ENCODE peak calls at places on chromosome 9, in six cellular contexts. H is endodermal cell, P is SJSA1, B is transverse colon, K is GM23248, O is tibial nerve. S is an unnamed sample. For H3K4me1, the result is how much of the 10 kb centered on the place peaks cover.

GRCh38 chr9:79708541-79708940 is 136.8 kb downstream of the TLE4 start:
- DNase-seq in H (no peak), P (no peak), B (no peak), K (no peak), O (no peak), S (no peak)

GRCh38 chr9:97109194-97109811 is 70.4 kb upstream of the CTSV start:
- DNase-seq in H (peak), P (no peak), B (peak), K (peak), O (peak), S (no peak)

GRCh38 chr9:30913331-30913730 is 1471.1 kb upstream of the ACO1 start:
- DNase-seq in H (peak), P (no peak), B (no peak), K (no peak), O (no peak), S (no peak)

GRCh38 chr9:94912700-94913249 is 186.3 kb downstream of the AOPEP start:
- DNase-seq in H (peak), P (peak), B (no peak), K (peak), O (no peak), S (no peak)

GRCh38 chr9:114008667-114009410 is 69.3 kb downstream of the AMBP start:
- DNase-seq in H (peak), P (no peak), B (no peak), K (no peak), O (peak), S (peak)

GRCh38 chr9:16277471-16277870 is 593.0 kb downstream of the BNC2 start:
- DNase-seq in H (peak), P (no peak), B (no peak), K (no peak), O (no peak), S (no peak)

GRCh38 chr9:2389404-2389803 is 232.2 kb upstream of the VLDLR start:
- DNase-seq in H (no peak), P (no peak), B (no peak), K (peak), O (no peak), S (no peak)

GRCh38 chr9:33453999-33454660 is 6.7 kb upstream of the AQP3 start:
- DNase-seq in H (no peak), P (no peak), B (peak), K (no peak), O (no peak), S (no peak)

GRCh38 chr9:115391166-115391825 is 273.3 kb upstream of the TNC start:
- DNase-seq in H (no peak), P (no peak), B (no peak), K (peak), O (no peak), S (no peak)

GRCh38 chr9:17229945-17230560 is 95.2 kb downstream of the CNTLN start:
- DNase-seq in H (no peak), P (no peak), B (no peak), K (no peak), O (no peak), S (no peak)

GRCh38 chr9:15187589-15187988 is 119.4 kb downstream of the TTC39B start:
- DNase-seq in H (no peak), P (no peak), B (no peak), K (no peak), O (no peak), S (no peak)

GRCh38 chr9:35548571-35548970 is 56.5 kb upstream of the TESK1 start:
- DNase-seq in H (no peak), P (no peak), B (no peak), K (peak), O (no peak), S (no peak)

GRCh38 chr9:35635730-35636129 is 15.0 kb downstream of the SIT1 start:
- DNase-seq in H (no peak), P (no peak), B (no peak), K (no peak), O (no peak), S (no peak)

GRCh38 chr9:22413884-22414283 is 32.7 kb upstream of the DMRTA1 start:
- DNase-seq in H (no peak), P (no peak), B (no peak), K (peak), O (no peak), S (no peak)

GRCh38 chr9:136787690-136788400 is 3.3 kb upstream of the TMEM141 start:
- DNase-seq in H (peak), P (peak), B (peak), K (peak), O (peak), S (no peak)

GRCh38 chr9:117368684-117369230 is 46.1 kb downstream of the ASTN2 start:
- DNase-seq in H (no peak), P (no peak), B (no peak), K (no peak), O (no peak), S (no peak)

GRCh38 chr9:97462159-97462558 is 39.3 kb upstream of the TMOD1 start:
- DNase-seq in H (no peak), P (no peak), B (no peak), K (no peak), O (no peak), S (no peak)

GRCh38 chr9:132754236-132754635 is 84.0 kb downstream of the GTF3C4 start:
- DNase-seq in H (peak), P (no peak), B (no peak), K (no peak), O (no peak), S (peak)

GRCh38 chr9:4985376-4986266 is 549 bp downstream of the JAK2 start:
- DNase-seq in H (peak), P (peak), B (peak), K (peak), O (peak), S (peak)

DNA sequence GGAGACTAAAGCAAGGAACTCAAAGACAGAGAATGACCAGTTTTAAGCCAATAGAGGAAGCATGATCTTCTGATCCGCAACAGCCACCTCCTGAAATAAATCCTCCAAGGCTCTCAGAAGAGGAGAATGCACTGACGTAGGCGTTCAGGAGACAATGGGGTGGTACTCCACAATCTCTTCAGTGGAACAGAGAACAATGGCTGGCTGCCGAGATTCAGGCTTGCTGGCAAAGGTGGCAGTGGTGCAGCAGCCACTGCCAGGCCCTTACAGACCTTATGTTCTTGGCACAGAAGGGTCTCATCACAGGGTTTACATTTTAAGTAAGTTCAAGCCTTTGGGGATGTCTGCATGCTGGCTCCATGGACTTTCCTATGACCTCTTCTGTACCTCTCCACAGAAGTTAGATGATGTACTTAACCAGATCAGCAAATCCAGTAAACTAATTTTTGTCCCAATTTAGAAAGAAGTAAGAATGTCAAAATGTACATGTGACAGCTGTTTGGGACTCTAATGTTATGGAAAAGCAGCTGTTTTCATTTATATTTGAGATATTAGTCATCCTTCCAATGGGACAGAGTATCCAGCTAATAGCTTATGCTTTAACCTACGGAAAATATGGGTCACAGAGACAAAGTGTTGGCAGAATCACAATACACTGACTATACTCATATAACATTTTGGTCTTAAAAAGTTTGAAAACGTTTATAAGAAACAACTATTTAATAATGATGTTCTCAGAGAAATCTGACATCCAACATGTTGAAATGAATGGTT is 181.0 kb downstream of the MAPKAP1 start:
- DNase-seq in H (peak), P (no peak), B (no peak), K (peak), O (no peak), S (no peak)
- H3K4me1 ChIP-seq in H (under half), P (under half), B (half or more), K (under half), O (under half), S (under half)

GRCh38 chr9:86975571-86975970 is 28.3 kb upstream of the GAS1 start:
- DNase-seq in H (no peak), P (no peak), B (no peak), K (peak), O (no peak), S (no peak)
- H3K4me1 ChIP-seq in H (under half), P (under half), B (under half), K (half or more), O (under half), S (under half)

GRCh38 chr9:87498046-87498815 is 564 bp downstream of the DAPK1 start:
- DNase-seq in H (peak), P (peak), B (peak), K (peak), O (no peak), S (peak)
- H3K4me1 ChIP-seq in H (under half), P (half or more), B (under half), K (under half), O (under half), S (under half)

GRCh38 chr9:89381308-89381609 is 63.0 kb downstream of the SECISBP2 start:
- DNase-seq in H (no peak), P (no peak), B (no peak), K (no peak), O (no peak), S (no peak)

GRCh38 chr9:89379031-89379430 is 60.7 kb downstream of the SECISBP2 start:
- DNase-seq in H (no peak), P (no peak), B (no peak), K (no peak), O (no peak), S (no peak)

GRCh38 chr9:89380437-89381307 is 62.4 kb downstream of the SECISBP2 start:
- DNase-seq in H (no peak), P (no peak), B (no peak), K (no peak), O (no peak), S (no peak)

GRCh38 chr9:89378541-89378940 is 60.2 kb downstream of the SECISBP2 start:
- DNase-seq in H (no peak), P (no peak), B (no peak), K (no peak), O (no peak), S (no peak)

GRCh38 chr9:89379508-89380115 is 61.3 kb downstream of the SECISBP2 start:
- DNase-seq in H (no peak), P (no peak), B (no peak), K (no peak), O (no peak), S (no peak)
- H3K4me1 ChIP-seq in H (under half), P (under half), B (under half), K (under half), O (under half), S (under half)

GRCh38 chr9:127788337-127789011 is 2.6 kb downstream of the CDK9 start:
- DNase-seq in H (no peak), P (no peak), B (no peak), K (no peak), O (no peak), S (no peak)

GRCh38 chr9:127789179-127789578 is 3.3 kb downstream of the CDK9 start:
- DNase-seq in H (no peak), P (no peak), B (no peak), K (no peak), O (no peak), S (no peak)

GRCh38 chr9:127792417-127793031 is 6.7 kb downstream of the CDK9 start:
- DNase-seq in H (no peak), P (no peak), B (no peak), K (no peak), O (no peak), S (no peak)

GRCh38 chr9:127791085-127791484 is 5.3 kb downstream of the CDK9 start:
- DNase-seq in H (no peak), P (no peak), B (no peak), K (no peak), O (no peak), S (no peak)

DNA sequence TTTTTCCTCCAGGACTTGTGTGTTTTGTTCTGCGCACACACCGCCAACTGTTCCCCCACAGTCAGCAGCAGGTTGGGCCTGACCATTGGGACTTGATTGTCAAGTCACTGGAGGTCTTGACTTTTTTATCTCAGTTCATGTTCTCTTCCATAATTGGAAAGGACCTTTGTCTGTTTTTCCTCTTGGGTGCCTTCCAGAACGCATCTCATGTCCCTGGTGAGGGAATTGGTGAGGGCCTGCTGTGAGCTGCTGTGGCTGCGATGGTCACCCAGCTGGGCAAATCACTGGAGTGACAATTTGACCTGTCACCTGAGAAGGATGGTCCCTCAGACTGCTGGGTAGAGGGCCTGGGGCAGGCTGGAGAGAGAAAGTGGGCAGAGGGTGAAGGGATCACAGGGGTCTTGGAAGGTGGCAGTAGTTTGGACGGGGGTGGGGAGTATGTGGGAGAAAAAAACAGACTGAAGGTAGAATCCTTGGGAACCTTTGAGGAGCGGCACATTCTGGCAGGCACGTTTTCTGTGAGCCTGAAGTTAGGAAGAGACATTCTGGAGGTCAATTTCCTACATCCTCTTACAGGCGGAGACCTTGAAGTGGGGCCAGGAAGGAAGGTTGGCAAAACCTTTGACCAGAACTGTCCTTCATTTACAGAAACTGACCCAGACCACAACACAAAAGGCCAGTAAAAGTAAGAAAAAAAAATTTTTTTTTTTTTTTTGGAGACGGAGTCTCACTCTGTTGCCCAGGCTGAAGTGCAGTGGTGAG is 4.4 kb downstream of the CDK9 start:
- DNase-seq in H (no peak), P (no peak), B (no peak), K (no peak), O (no peak), S (no peak)
- H3K4me1 ChIP-seq in H (under half), P (under half), B (under half), K (under half), O (under half), S (under half)

GRCh38 chr9:110112792-110113191 is 95.2 kb downstream of the C9orf152 start:
- DNase-seq in H (no peak), P (no peak), B (no peak), K (no peak), O (no peak), S (no peak)
- H3K4me1 ChIP-seq in H (under half), P (under half), B (under half), K (under half), O (under half), S (under half)

S was measured in upper lobe of right lung.